ENCODE peak calls at places on chromosomes 6 and 20, in ten cellular contexts. One of them, this sample, is unnamed.

GRCh38 chr6:159505140-159505922 is 187.7 kb downstream of the SOD2 start:
- DNase-seq in GM06990: no peak
- DNase-seq in hepatocyte: no peak
- DNase-seq in T follicular helper cell: no peak
- DNase-seq in RWPE1: no peak
- DNase-seq in small intestine: no peak
- DNase-seq in stimulated activated CD4-positive, alpha-beta T cell treated with anti-CD3 and anti-CD28 coated beads, Interleukin-1b, Interleukin-23, amount 100 ng/mL, for 1 hour: no peak
- DNase-seq in activated CD4-positive, alpha-beta T cell treated with anti-CD3 and anti-CD28 coated beads for 1 hour: no peak
- DNase-seq in stimulated activated CD8-positive, alpha-beta memory T cell treated with anti-CD3 and anti-CD28 coated beads, Interleukin-4, amount 100 ng/mL, for 4 hours: no peak
- DNase-seq in heart right ventricle: peak
- DNase-seq in this sample: no peak

GRCh38 chr6:161100072-161100471 is 108.5 kb downstream of the MAP3K4 start:
- DNase-seq in GM06990: no peak
- DNase-seq in hepatocyte: peak
- DNase-seq in T follicular helper cell: no peak
- DNase-seq in RWPE1: no peak
- DNase-seq in small intestine: no peak
- DNase-seq in stimulated activated CD4-positive, alpha-beta T cell treated with anti-CD3 and anti-CD28 coated beads, Interleukin-1b, Interleukin-23, amount 100 ng/mL, for 1 hour: no peak
- DNase-seq in activated CD4-positive, alpha-beta T cell treated with anti-CD3 and anti-CD28 coated beads for 1 hour: no peak
- DNase-seq in stimulated activated CD8-positive, alpha-beta memory T cell treated with anti-CD3 and anti-CD28 coated beads, Interleukin-4, amount 100 ng/mL, for 4 hours: no peak
- DNase-seq in heart right ventricle: no peak
- DNase-seq in this sample: no peak

GRCh38 chr20:1206749-1207148 is 3.5 kb downstream of the C20orf202 start:
- DNase-seq in GM06990: no peak
- DNase-seq in hepatocyte: no peak
- DNase-seq in T follicular helper cell: no peak
- DNase-seq in RWPE1: no peak
- DNase-seq in small intestine: no peak
- DNase-seq in stimulated activated CD4-positive, alpha-beta T cell treated with anti-CD3 and anti-CD28 coated beads, Interleukin-1b, Interleukin-23, amount 100 ng/mL, for 1 hour: no peak
- DNase-seq in activated CD4-positive, alpha-beta T cell treated with anti-CD3 and anti-CD28 coated beads for 1 hour: no peak
- DNase-seq in stimulated activated CD8-positive, alpha-beta memory T cell treated with anti-CD3 and anti-CD28 coated beads, Interleukin-4, amount 100 ng/mL, for 4 hours: no peak
- DNase-seq in heart right ventricle: no peak
- DNase-seq in this sample: no peak

GRCh38 chr6:90434096-90434495 is 137.5 kb upstream of the BACH2 start:
- DNase-seq in GM06990: no peak
- DNase-seq in hepatocyte: no peak
- DNase-seq in T follicular helper cell: no peak
- DNase-seq in RWPE1: no peak
- DNase-seq in small intestine: no peak
- DNase-seq in stimulated activated CD4-positive, alpha-beta T cell treated with anti-CD3 and anti-CD28 coated beads, Interleukin-1b, Interleukin-23, amount 100 ng/mL, for 1 hour: no peak
- DNase-seq in activated CD4-positive, alpha-beta T cell treated with anti-CD3 and anti-CD28 coated beads for 1 hour: no peak
- DNase-seq in stimulated activated CD8-positive, alpha-beta memory T cell treated with anti-CD3 and anti-CD28 coated beads, Interleukin-4, amount 100 ng/mL, for 4 hours: no peak
- DNase-seq in heart right ventricle: no peak
- DNase-seq in this sample: no peak

GRCh38 chr20:51042064-51042463 is 19.2 kb upstream of the KCNG1 start:
- DNase-seq in GM06990: no peak
- DNase-seq in hepatocyte: no peak
- DNase-seq in T follicular helper cell: no peak
- DNase-seq in RWPE1: no peak
- DNase-seq in small intestine: no peak
- DNase-seq in stimulated activated CD4-positive, alpha-beta T cell treated with anti-CD3 and anti-CD28 coated beads, Interleukin-1b, Interleukin-23, amount 100 ng/mL, for 1 hour: no peak
- DNase-seq in activated CD4-positive, alpha-beta T cell treated with anti-CD3 and anti-CD28 coated beads for 1 hour: no peak
- DNase-seq in stimulated activated CD8-positive, alpha-beta memory T cell treated with anti-CD3 and anti-CD28 coated beads, Interleukin-4, amount 100 ng/mL, for 4 hours: no peak
- DNase-seq in heart right ventricle: no peak
- DNase-seq in this sample: no peak

GRCh38 chr6:29554764-29555163 is 4.8 kb downstream of the UBD start:
- DNase-seq in GM06990: no peak
- DNase-seq in hepatocyte: no peak
- DNase-seq in T follicular helper cell: no peak
- DNase-seq in RWPE1: no peak
- DNase-seq in small intestine: no peak
- DNase-seq in stimulated activated CD4-positive, alpha-beta T cell treated with anti-CD3 and anti-CD28 coated beads, Interleukin-1b, Interleukin-23, amount 100 ng/mL, for 1 hour: no peak
- DNase-seq in activated CD4-positive, alpha-beta T cell treated with anti-CD3 and anti-CD28 coated beads for 1 hour: no peak
- DNase-seq in stimulated activated CD8-positive, alpha-beta memory T cell treated with anti-CD3 and anti-CD28 coated beads, Interleukin-4, amount 100 ng/mL, for 4 hours: no peak
- DNase-seq in heart right ventricle: no peak
- DNase-seq in this sample: no peak

GRCh38 chr6:81491486-81492101 is 260.9 kb downstream of the TENT5A start:
- DNase-seq in GM06990: no peak
- DNase-seq in hepatocyte: peak
- DNase-seq in T follicular helper cell: no peak
- DNase-seq in RWPE1: no peak
- DNase-seq in small intestine: no peak
- DNase-seq in stimulated activated CD4-positive, alpha-beta T cell treated with anti-CD3 and anti-CD28 coated beads, Interleukin-1b, Interleukin-23, amount 100 ng/mL, for 1 hour: no peak
- DNase-seq in activated CD4-positive, alpha-beta T cell treated with anti-CD3 and anti-CD28 coated beads for 1 hour: no peak
- DNase-seq in stimulated activated CD8-positive, alpha-beta memory T cell treated with anti-CD3 and anti-CD28 coated beads, Interleukin-4, amount 100 ng/mL, for 4 hours: no peak
- DNase-seq in heart right ventricle: no peak
- DNase-seq in this sample: no peak

GRCh38 chr20:62766716-62767115 is 29.6 kb upstream of the MRGBP start:
- DNase-seq in GM06990: no peak
- DNase-seq in hepatocyte: no peak
- DNase-seq in T follicular helper cell: no peak
- DNase-seq in RWPE1: peak
- DNase-seq in small intestine: peak
- DNase-seq in stimulated activated CD4-positive, alpha-beta T cell treated with anti-CD3 and anti-CD28 coated beads, Interleukin-1b, Interleukin-23, amount 100 ng/mL, for 1 hour: no peak
- DNase-seq in activated CD4-positive, alpha-beta T cell treated with anti-CD3 and anti-CD28 coated beads for 1 hour: no peak
- DNase-seq in stimulated activated CD8-positive, alpha-beta memory T cell treated with anti-CD3 and anti-CD28 coated beads, Interleukin-4, amount 100 ng/mL, for 4 hours: no peak
- DNase-seq in heart right ventricle: no peak
- DNase-seq in this sample: no peak

GRCh38 chr20:63979549-63980316 is at the start of gene SAMD10:
- DNase-seq in GM06990: peak
- DNase-seq in hepatocyte: peak
- DNase-seq in T follicular helper cell: peak
- DNase-seq in RWPE1: no peak
- DNase-seq in small intestine: peak
- DNase-seq in stimulated activated CD4-positive, alpha-beta T cell treated with anti-CD3 and anti-CD28 coated beads, Interleukin-1b, Interleukin-23, amount 100 ng/mL, for 1 hour: peak
- DNase-seq in activated CD4-positive, alpha-beta T cell treated with anti-CD3 and anti-CD28 coated beads for 1 hour: peak
- DNase-seq in stimulated activated CD8-positive, alpha-beta memory T cell treated with anti-CD3 and anti-CD28 coated beads, Interleukin-4, amount 100 ng/mL, for 4 hours: peak
- DNase-seq in heart right ventricle: peak
- DNase-seq in this sample: peak

GRCh38 chr20:61912665-61913422 is 152.8 kb downstream of the TAF4 start:
- DNase-seq in GM06990: peak
- DNase-seq in hepatocyte: no peak
- DNase-seq in T follicular helper cell: no peak
- DNase-seq in RWPE1: no peak
- DNase-seq in small intestine: no peak
- DNase-seq in stimulated activated CD4-positive, alpha-beta T cell treated with anti-CD3 and anti-CD28 coated beads, Interleukin-1b, Interleukin-23, amount 100 ng/mL, for 1 hour: no peak
- DNase-seq in activated CD4-positive, alpha-beta T cell treated with anti-CD3 and anti-CD28 coated beads for 1 hour: no peak
- DNase-seq in stimulated activated CD8-positive, alpha-beta memory T cell treated with anti-CD3 and anti-CD28 coated beads, Interleukin-4, amount 100 ng/mL, for 4 hours: no peak
- DNase-seq in heart right ventricle: no peak
- DNase-seq in this sample: peak

GRCh38 chr6:127869183-127869582 is 31.7 kb downstream of the THEMIS start:
- DNase-seq in GM06990: no peak
- DNase-seq in hepatocyte: no peak
- DNase-seq in T follicular helper cell: no peak
- DNase-seq in RWPE1: no peak
- DNase-seq in small intestine: no peak
- DNase-seq in stimulated activated CD4-positive, alpha-beta T cell treated with anti-CD3 and anti-CD28 coated beads, Interleukin-1b, Interleukin-23, amount 100 ng/mL, for 1 hour: no peak
- DNase-seq in activated CD4-positive, alpha-beta T cell treated with anti-CD3 and anti-CD28 coated beads for 1 hour: no peak
- DNase-seq in stimulated activated CD8-positive, alpha-beta memory T cell treated with anti-CD3 and anti-CD28 coated beads, Interleukin-4, amount 100 ng/mL, for 4 hours: no peak
- DNase-seq in heart right ventricle: no peak
- DNase-seq in this sample: no peak